ENCODE peak calls at places on chromosome 3, in ten cellular contexts. W is cardiac muscle cell; O is testis; D is NCI-H1417 treated with DMSO at 0.1 percent for 48 hours; Z is HepG2; C is stimulated activated CD4-positive, alpha-beta T cell treated with anti-CD3 and anti-CD28 coated beads, TNF-alpha, amount 100 ng/mL, for 24 hours; E is heart left ventricle; U is GM12865; I is activated CD8-positive, alpha-beta memory T cell treated with anti-CD3 and anti-CD28 coated beads for 1 hour; V is lung microvascular endothelial cell. Y is an unnamed sample.

GRCh38 chr3:40971191-40972168 is 227.8 kb upstream of the CTNNB1 start:
- DNase-seq in W (peak; percentile 55), O (peak; percentile 83), D (peak; percentile 0), Z (peak; percentile 53), C (peak; percentile 4), E (peak; percentile 85), U (peak; percentile 95), I (no peak), V (peak; percentile 99), Y (peak; percentile 98)

GRCh38 chr3:47006145-47006651 is 26.7 kb downstream of the NBEAL2 start:
- DNase-seq in W (no peak), O (no peak), D (no peak), Z (no peak), C (no peak), E (no peak), U (no peak), I (no peak), V (no peak), Y (no peak)

GRCh38 chr3:179526989-179527391 is 35.7 kb upstream of the ACTL6A start:
- DNase-seq in W (peak; percentile 42), O (peak; percentile 17), D (no peak), Z (no peak), C (no peak), E (peak; percentile 54), U (no peak), I (no peak), V (peak; percentile 86), Y (peak; percentile 68)

GRCh38 chr3:161372321-161373260 is 1.3 kb upstream of the SPTSSB start:
- DNase-seq in W (peak; percentile 44), O (peak; percentile 15), D (peak; percentile 56), Z (no peak), C (peak; percentile 12), E (peak; percentile 19), U (peak; percentile 3), I (no peak), V (peak; percentile 17), Y (peak; percentile 2)

GRCh38 chr3:46884929-46885328 is 7.4 kb downstream of the PTH1R start:
- DNase-seq in W (no peak), O (no peak), D (no peak), Z (no peak), C (no peak), E (no peak), U (no peak), I (no peak), V (no peak), Y (no peak)

GRCh38 chr3:158084661-158085060 is 21.6 kb downstream of the SHOX2 start:
- DNase-seq in W (no peak), O (no peak), D (no peak), Z (no peak), C (no peak), E (no peak), U (no peak), I (no peak), V (no peak), Y (no peak)

GRCh38 chr3:147299656-147300055 is 106.7 kb downstream of the ZIC4 start:
- DNase-seq in W (no peak), O (no peak), D (no peak), Z (no peak), C (no peak), E (no peak), U (no peak), I (no peak), V (peak; percentile 47), Y (peak; percentile 5)

GRCh38 chr3:183381179-183381578 is 47.2 kb downstream of the MCF2L2 start:
- DNase-seq in W (no peak), O (no peak), D (no peak), Z (no peak), C (no peak), E (no peak), U (no peak), I (no peak), V (peak; percentile 71), Y (peak; percentile 87)